ENCODE peak calls at places on chromosomes 11 and 22, in five cellular contexts. K is psoas muscle, D is OCI-LY7, Y is astrocyte, H is aorta. N is an unnamed sample. For H3K36me3, the result is how much of the 10 kb centered on the place peaks cover.

GRCh38 chr11:23391031-23391430 is 530.8 kb upstream of the CCDC179 start:
- DNase-seq in Y (no peak), D (no peak), H (no peak), K (no peak), N (no peak)

GRCh38 chr11:131198646-131199285 is 171.6 kb upstream of the NTM start:
- DNase-seq in Y (no peak), H (no peak), K (no peak), D (no peak), N (no peak)

GRCh38 chr11:119520966-119521365 is 98.0 kb upstream of the THY1 start:
- DNase-seq in H (no peak), Y (no peak), K (no peak), D (no peak), N (no peak)

GRCh38 chr22:50672471-50673230 is at the start of gene SHANK3:
- DNase-seq in D (no peak), K (peak), Y (no peak), H (no peak), N (no peak)

GRCh38 chr22:31841029-31841827 is 87.4 kb downstream of the DEPDC5 start:
- DNase-seq in Y (no peak), D (no peak), H (no peak), K (no peak), N (no peak)

GRCh38 chr11:27205779-27206549 is 157.1 kb downstream of the CCDC34 start:
- DNase-seq in K (no peak), Y (no peak), D (no peak), H (no peak), N (no peak)

GRCh38 chr11:64934765-64935633 is 694 bp downstream of the GPHA2 start:
- DNase-seq in D (no peak), Y (no peak), H (no peak), K (no peak), N (no peak)

GRCh38 chr11:92380882-92381281 is 156.3 kb downstream of the FAT3 start:
- DNase-seq in H (no peak), D (no peak), K (no peak), Y (peak), N (no peak)

GRCh38 chr11:45859661-45860140 is 12.4 kb downstream of the CRY2 start:
- DNase-seq in H (peak), K (peak), D (no peak), Y (peak), N (no peak)

GRCh38 chr11:102559839-102560238 is 29.3 kb upstream of the MMP7 start:
- DNase-seq in H (no peak), D (peak), Y (no peak), K (no peak), N (no peak)

GRCh38 chr11:60657880-60658279 is 41.5 kb upstream of the MS4A8 start:
- DNase-seq in K (no peak), D (no peak), H (no peak), Y (no peak), N (no peak)

GRCh38 chr22:40660725-40661124 is 18.6 kb upstream of the MCHR1 start:
- DNase-seq in Y (no peak), H (no peak), K (no peak), D (no peak), N (no peak)

GRCh38 chr11:94897330-94897768 is 76.0 kb downstream of the CWC15 start:
- DNase-seq in Y (peak), D (peak), K (no peak), H (peak), N (no peak)

GRCh38 chr11:65616575-65617001 is 1.0 kb downstream of the PCNX3 start:
- DNase-seq in D (peak), Y (no peak), H (no peak), K (no peak), N (no peak)

GRCh38 chr11:10298342-10298741 is 4.3 kb upstream of the SBF2 start:
- DNase-seq in Y (peak), K (no peak), H (no peak), D (no peak), N (peak)

GRCh38 chr11:40186401-40187091 is 1272.9 kb downstream of the LRRC4C start:
- DNase-seq in Y (no peak), D (no peak), H (no peak), K (no peak), N (no peak)

GRCh38 chr11:72014761-72015320 is 16.1 kb downstream of the IL18BP start:
- DNase-seq in Y (no peak), D (no peak), H (no peak), K (no peak), N (no peak)

GRCh38 chr11:72010529-72011233 is 12.0 kb downstream of the IL18BP start:
- DNase-seq in Y (no peak), D (no peak), K (no peak), H (no peak), N (no peak)

GRCh38 chr11:72012897-72013721 is 14.4 kb downstream of the IL18BP start:
- DNase-seq in K (peak), D (no peak), H (peak), Y (peak), N (no peak)

GRCh38 chr11:72013765-72014711 is 15.3 kb downstream of the IL18BP start:
- DNase-seq in H (no peak), K (no peak), D (no peak), Y (peak), N (no peak)

DNA sequence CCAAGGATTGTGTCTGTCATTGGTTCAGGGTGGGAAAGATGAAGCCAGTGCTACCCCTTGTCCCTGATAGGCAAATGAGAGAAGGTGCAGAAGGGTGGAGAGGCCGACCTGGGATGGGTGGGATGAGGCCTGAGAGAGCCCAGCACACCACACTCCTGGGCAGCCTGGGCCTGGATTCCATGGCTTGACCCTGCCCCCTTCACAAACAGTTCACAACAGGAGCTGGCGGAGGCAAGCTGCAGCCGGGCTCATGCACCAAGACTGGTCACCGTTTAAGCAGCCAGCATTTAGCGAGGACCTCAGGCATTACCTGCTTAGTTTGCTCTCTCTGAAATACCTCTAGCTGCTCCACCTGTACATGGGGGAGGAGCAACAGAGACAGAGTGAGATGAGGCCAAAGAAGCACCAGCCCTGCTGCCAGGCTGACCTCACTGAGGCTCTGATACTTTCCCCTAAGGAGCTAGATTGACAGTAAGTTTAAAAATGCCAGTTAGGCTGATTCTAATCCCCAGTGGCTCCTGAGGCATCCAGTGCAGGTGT is 13.5 kb downstream of the IL18BP start:
- DNase-seq in Y (no peak), K (no peak), D (no peak), H (peak), N (no peak)
- H3K36me3 ChIP-seq in Y (half or more), K (half or more), D (half or more), H (under half), N (half or more)

DNA sequence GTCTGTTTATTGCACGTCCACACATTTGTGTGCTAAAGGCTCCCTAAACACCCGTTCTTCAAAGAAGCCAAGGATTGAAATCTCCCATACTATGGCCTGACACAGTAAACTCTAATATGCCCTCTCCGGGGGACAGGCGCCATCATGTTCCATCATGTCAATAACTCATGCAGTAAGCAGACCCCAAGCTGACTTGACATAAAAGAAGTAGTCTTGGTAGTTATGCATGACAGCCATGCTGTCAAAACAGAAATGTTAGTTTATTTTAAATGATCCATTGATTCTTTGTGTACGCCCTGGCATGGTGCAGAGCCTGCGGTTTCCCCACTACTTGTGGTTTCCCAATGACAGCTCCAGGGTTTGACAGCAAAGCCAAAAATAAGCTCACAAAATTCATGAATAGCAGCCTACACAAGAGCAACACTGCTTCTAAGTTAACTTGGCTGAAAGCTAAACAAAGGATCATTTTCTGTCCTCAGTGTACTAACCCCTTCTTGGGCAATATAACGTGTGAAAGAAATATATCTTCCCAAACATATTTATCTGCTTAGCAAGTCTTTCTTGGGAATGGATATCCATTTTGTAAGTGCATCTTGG is 56.5 kb upstream of the CABP7 start:
- DNase-seq in D (no peak), Y (peak), H (no peak), K (no peak), N (no peak)
- H3K36me3 ChIP-seq in D (under half), Y (half or more), H (under half), K (half or more), N (under half)

DNA sequence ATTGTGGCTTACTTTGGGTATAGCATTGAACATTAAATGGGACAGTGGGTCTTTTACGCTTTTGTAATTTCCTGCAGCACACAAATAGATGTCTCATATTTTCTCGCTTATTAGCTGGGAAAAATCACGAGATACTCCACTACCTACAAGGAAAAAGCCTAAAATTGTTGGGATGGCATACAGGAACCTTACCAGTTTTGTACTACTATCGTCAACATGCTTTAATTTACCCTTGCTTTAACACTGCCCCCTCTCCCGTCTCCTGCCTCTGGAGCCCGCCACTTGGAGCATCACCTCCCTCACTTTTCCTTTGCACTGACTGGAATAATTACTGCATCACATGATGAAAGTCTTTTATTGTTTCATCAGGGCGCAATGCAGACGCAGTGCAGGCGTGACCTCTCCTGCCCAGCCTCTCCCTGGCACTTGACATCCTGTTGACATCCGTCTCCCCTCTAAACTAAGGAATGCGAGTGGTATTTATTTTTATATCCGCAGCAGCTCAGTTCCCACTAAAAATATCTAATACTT is 1.0 kb upstream of the FNBP4 start:
- DNase-seq in D (peak), Y (peak), K (peak), H (peak), N (peak)
- H3K36me3 ChIP-seq in D (under half), Y (under half), K (under half), H (under half), N (under half)

GRCh38 chr22:24040946-24041345 is 29.8 kb downstream of the CABIN1 start:
- DNase-seq in H (no peak), Y (no peak), K (no peak), D (no peak), N (no peak)
- H3K36me3 ChIP-seq in H (under half), Y (under half), K (half or more), D (half or more), N (under half)

N was measured in GM06990.